ENCODE peak calls at places on chromosome 9, in four cellular contexts. B, Z, H and K are unnamed samples. For H3K27me3, the result is how much of the 10 kb centered on the place peaks cover.

GRCh38 chr9:100600511-100601079 is 22.7 kb downstream of the CAVIN4 start:
- DNase-seq in B (no peak), Z (no peak), H (no peak), K (no peak)

GRCh38 chr9:137221095-137221374 is 1.0 kb downstream of the RNF208 start:
- DNase-seq in B (no peak), Z (no peak), H (no peak), K (no peak)

GRCh38 chr9:133327834-133328484 is 8.0 kb downstream of the SURF6 start:
- DNase-seq in B (no peak), Z (no peak), H (no peak), K (no peak)

GRCh38 chr9:99345936-99346335 is 123.9 kb downstream of the SEC61B start:
- DNase-seq in B (peak), Z (no peak), H (peak), K (no peak)

GRCh38 chr9:91546574-91546973 is 122.9 kb upstream of the NFIL3 start:
- DNase-seq in B (peak), Z (no peak), H (peak), K (no peak)

GRCh38 chr9:85510830-85511504 is 230.8 kb downstream of the AGTPBP1 start:
- DNase-seq in B (no peak), Z (peak), H (no peak), K (no peak)

GRCh38 chr9:83013867-83014605 is 48.9 kb downstream of the RASEF start:
- DNase-seq in B (peak), Z (no peak), H (peak), K (peak)

GRCh38 chr9:128684065-128684324 is 5.0 kb upstream of the SET start:
- DNase-seq in B (no peak), Z (no peak), H (no peak), K (no peak)

GRCh38 chr9:97386733-97387503 is 25.0 kb upstream of the TDRD7 start:
- DNase-seq in B (peak), Z (peak), H (peak), K (no peak)

GRCh38 chr9:82538634-82539033 is 524.3 kb downstream of the RASEF start:
- DNase-seq in B (no peak), Z (no peak), H (peak), K (no peak)

GRCh38 chr9:88972401-88972800 is 18.9 kb upstream of the S1PR3 start:
- DNase-seq in B (no peak), Z (peak), H (no peak), K (no peak)

GRCh38 chr9:87603854-87604490 is 106.3 kb downstream of the DAPK1 start:
- DNase-seq in B (no peak), Z (no peak), H (no peak), K (no peak)

GRCh38 chr9:133631111-133631510 is 5.1 kb upstream of the DBH start:
- DNase-seq in B (no peak), Z (no peak), H (no peak), K (no peak)

GRCh38 chr9:92759990-92760893 is 4.4 kb downstream of the BICD2 start:
- DNase-seq in B (peak), Z (peak), H (no peak), K (no peak)

GRCh38 chr9:137905740-137906139 is 28.2 kb downstream of the CACNA1B start:
- DNase-seq in B (no peak), Z (no peak), H (no peak), K (no peak)

GRCh38 chr9:137055385-137056364 is 1.8 kb upstream of the ENTPD2 start:
- DNase-seq in B (peak), Z (peak), H (peak), K (no peak)

GRCh38 chr9:87714819-87715218 is 11.1 kb upstream of the CTSL start:
- DNase-seq in B (peak), Z (peak), H (peak), K (peak)

GRCh38 chr9:89179535-89179919 is 909 bp upstream of the SHC3 start:
- DNase-seq in B (peak), Z (no peak), H (peak), K (no peak)

GRCh38 chr9:120936011-120936763 is 9.6 kb upstream of the TRAF1 start:
- DNase-seq in B (peak), Z (peak), H (peak), K (peak)

GRCh38 chr9:73219985-73220626 is 68.4 kb downstream of the ANXA1 start:
- DNase-seq in B (peak), Z (no peak), H (peak), K (no peak)

GRCh38 chr9:36485647-36486453 is 85.8 kb upstream of the RNF38 start:
- DNase-seq in B (peak), Z (peak), H (no peak), K (no peak)

GRCh38 chr9:136533775-136534157 is 12.1 kb downstream of the NOTCH1 start:
- DNase-seq in B (no peak), Z (no peak), H (no peak), K (no peak)

GRCh38 chr9:133141833-133142594 is 21.0 kb upstream of the RALGDS start:
- DNase-seq in B (no peak), Z (no peak), H (no peak), K (no peak)

GRCh38 chr9:16029056-16029615 is 476.3 kb downstream of the CCDC171 start:
- DNase-seq in B (peak), Z (no peak), H (no peak), K (peak)

GRCh38 chr9:19615036-19615435 is 173.8 kb downstream of the SLC24A2 start:
- DNase-seq in B (no peak), Z (no peak), H (no peak), K (no peak)

GRCh38 chr9:16918920-16919319 is 48.5 kb upstream of the BNC2 start:
- DNase-seq in B (no peak), Z (no peak), H (no peak), K (no peak)

GRCh38 chr9:126009047-126009446 is 261.9 kb downstream of the PBX3 start:
- DNase-seq in B (no peak), Z (no peak), H (no peak), K (no peak)

GRCh38 chr9:122226142-122226757 is 2.5 kb downstream of the LHX6 start:
- DNase-seq in B (no peak), Z (no peak), H (no peak), K (no peak)
- H3K27me3 ChIP-seq in B (half or more), Z (under half), H (half or more), K (half or more)

GRCh38 chr9:75146229-75146628 is 57.9 kb downstream of the OSTF1 start:
- DNase-seq in B (peak), Z (no peak), H (peak), K (no peak)
- H3K27me3 ChIP-seq in B (under half), Z (under half), H (under half), K (under half)

GRCh38 chr9:95901506-95901905 is 26.0 kb downstream of the ERCC6L2 start:
- DNase-seq in B (no peak), Z (no peak), H (no peak), K (no peak)
- H3K27me3 ChIP-seq in B (under half), Z (under half), H (under half), K (under half)

DNA sequence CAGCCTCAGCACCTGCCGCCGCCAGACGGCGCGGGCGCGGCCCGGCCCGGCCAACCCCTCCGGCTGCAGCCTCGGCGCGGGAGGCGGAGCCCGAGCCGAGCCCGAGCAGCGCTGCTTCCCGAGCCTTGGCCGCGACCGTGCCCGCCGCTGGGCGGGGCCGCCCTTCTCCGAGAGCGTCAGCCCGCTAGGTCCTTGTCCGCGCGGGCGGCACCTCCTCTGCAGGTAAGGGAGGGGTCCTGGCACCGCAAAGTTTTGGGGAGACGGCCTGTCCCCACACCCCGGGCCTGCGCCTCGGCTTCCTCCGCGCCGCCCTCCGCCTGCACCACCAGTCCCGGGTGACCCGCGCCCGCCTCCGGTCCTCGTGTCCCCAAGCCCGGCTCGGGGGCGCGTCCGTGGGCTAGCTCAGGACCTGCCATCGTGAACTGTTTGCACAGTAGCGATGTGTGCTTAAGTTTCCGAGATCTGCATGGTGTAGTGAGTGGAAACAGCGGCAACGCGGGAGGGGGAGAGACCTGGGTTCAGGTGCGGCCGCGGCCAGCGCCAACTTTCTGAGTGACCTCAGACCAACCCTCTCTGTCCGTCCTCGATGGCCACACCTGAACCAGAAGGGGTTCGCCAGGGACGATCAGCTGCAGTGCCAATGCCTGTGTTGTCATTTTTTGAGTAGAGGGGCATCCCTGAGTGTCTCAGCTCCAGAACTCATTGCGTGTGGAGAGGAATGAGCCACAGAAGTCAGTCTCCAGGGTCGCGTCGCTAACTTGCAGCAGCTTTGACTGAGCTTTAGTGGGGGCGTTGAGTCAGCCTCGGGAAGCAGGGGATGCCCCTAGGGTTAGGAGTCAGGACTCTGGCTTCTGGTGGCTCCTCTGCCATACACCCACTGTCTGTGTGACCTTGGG is at the start of gene FRMPD1:
- DNase-seq in B (peak), Z (peak), H (peak), K (no peak)
- H3K27me3 ChIP-seq in B (half or more), Z (under half), H (under half), K (under half)

GRCh38 chr9:105822814-105823213 is 128.5 kb downstream of the TMEM38B start:
- DNase-seq in B (no peak), Z (no peak), H (no peak), K (no peak)
- H3K27me3 ChIP-seq in B (under half), Z (under half), H (under half), K (under half)

DNA sequence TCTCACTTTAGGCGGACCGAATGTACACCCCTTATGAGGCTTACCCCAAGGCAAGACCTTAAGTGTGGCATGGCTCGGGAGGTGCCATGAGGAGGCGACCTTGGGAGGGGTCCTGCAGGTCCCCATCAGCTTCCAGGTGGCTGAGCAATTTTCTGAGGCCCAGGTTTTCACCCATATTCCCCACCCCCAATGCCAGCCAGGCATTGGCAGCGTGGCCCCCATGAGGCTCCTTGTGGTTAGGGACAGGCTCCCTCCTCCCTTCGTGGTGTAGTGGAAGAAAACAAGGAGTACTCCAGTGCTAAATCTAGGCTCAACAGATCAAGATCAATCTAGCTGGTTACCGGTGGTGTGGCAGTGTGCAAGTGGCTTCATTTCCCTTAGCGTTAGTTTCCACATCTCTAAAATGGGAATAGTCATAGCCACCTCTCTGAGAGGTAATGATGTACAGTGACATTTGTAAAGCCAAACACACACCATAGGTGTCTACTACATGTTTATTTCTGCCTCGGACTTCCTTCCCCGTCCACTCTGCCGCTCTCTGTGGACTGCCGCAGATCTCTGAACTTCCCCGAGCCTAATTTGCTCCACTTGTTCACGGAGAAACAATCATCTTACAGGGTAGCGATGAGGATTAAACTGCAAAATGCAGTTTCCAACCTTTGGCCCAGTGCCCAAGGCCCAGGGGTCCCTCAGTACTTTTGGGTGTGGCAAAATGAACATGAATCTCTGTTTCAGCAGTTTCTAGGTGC is 8.4 kb downstream of the LHX2 start:
- DNase-seq in B (no peak), Z (no peak), H (no peak), K (no peak)
- H3K27me3 ChIP-seq in B (half or more), Z (under half), H (half or more), K (half or more)

GRCh38 chr9:135020481-135021392 is 66.7 kb upstream of the OLFM1 start:
- DNase-seq in B (no peak), Z (no peak), H (no peak), K (no peak)
- H3K27me3 ChIP-seq in B (under half), Z (under half), H (under half), K (under half)

DNA sequence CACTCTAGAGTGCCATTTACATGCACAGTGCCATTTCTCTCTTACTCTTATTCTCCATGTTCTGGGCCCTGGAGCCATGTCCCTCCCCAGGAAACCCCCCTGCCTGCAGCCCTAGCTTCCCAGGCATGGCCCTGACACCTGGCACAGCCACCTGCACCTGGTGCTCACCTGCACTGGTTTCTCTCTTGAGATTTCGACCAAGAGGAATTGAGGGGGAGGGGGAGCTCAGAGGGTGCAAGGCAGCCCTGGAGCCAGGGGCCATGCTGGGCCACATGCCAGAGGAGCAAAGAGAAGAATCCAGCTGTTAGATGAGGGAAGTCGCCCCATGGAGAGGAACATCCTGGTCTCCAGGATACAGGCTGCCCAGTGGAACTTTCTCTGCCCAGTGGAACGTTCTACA is 65.0 kb upstream of the RAPGEF1 start:
- DNase-seq in B (no peak), Z (no peak), H (no peak), K (no peak)
- H3K27me3 ChIP-seq in B (under half), Z (under half), H (half or more), K (under half)

GRCh38 chr9:127186799-127187198 is 64.4 kb upstream of the ANGPTL2 start:
- DNase-seq in B (no peak), Z (no peak), H (no peak), K (no peak)
- H3K27me3 ChIP-seq in B (under half), Z (under half), H (under half), K (under half)